ENCODE peak calls at places on chromosomes 4 and X, in four cellular contexts. One of them, this sample, is unnamed.

GRCh38 chrX:70026851-70027200 is 22.9 kb downstream of the AWAT2 start:
- DNase-seq in spleen: no peak
- DNase-seq in endodermal cell: no peak
- DNase-seq in ascending aorta: no peak
- DNase-seq in this sample: no peak

GRCh38 chr4:21885770-21886169 is 62.8 kb downstream of the KCNIP4 start:
- DNase-seq in spleen: no peak
- DNase-seq in endodermal cell: no peak
- DNase-seq in ascending aorta: no peak
- DNase-seq in this sample: no peak

GRCh38 chr4:85147481-85148076 is 181.1 kb upstream of the WDFY3 start:
- DNase-seq in ascending aorta: no peak
- DNase-seq in endodermal cell: peak; percentile 65
- DNase-seq in spleen: peak; percentile 71
- DNase-seq in this sample: no peak

GRCh38 chr4:141921293-141921692 is 284.9 kb downstream of the IL15 start:
- DNase-seq in ascending aorta: no peak
- DNase-seq in endodermal cell: no peak
- DNase-seq in spleen: no peak
- DNase-seq in this sample: no peak

GRCh38 chrX:13266641-13267420 is 53.0 kb downstream of the ATXN3L start:
- DNase-seq in ascending aorta: no peak
- DNase-seq in spleen: no peak
- DNase-seq in endodermal cell: no peak
- DNase-seq in this sample: no peak

GRCh38 chr4:73010789-73011628 is 58.5 kb downstream of the COX18 start:
- DNase-seq in ascending aorta: no peak
- DNase-seq in endodermal cell: no peak
- DNase-seq in spleen: no peak
- DNase-seq in this sample: no peak

GRCh38 chrX:99857455-99857854 is 552.6 kb downstream of the PCDH19 start:
- DNase-seq in spleen: no peak
- DNase-seq in ascending aorta: no peak
- DNase-seq in endodermal cell: no peak
- DNase-seq in this sample: no peak

GRCh38 chrX:8579602-8580001 is 115.0 kb downstream of the VCX3B start:
- DNase-seq in spleen: no peak
- DNase-seq in ascending aorta: no peak
- DNase-seq in endodermal cell: no peak
- DNase-seq in this sample: no peak

GRCh38 chr4:10077492-10078335 is 38.9 kb downstream of the WDR1 start:
- DNase-seq in spleen: no peak
- DNase-seq in ascending aorta: peak; percentile 63
- DNase-seq in endodermal cell: peak; percentile 49
- DNase-seq in this sample: no peak

GRCh38 chr4:5033266-5033945 is 14.1 kb upstream of the CYTL1 start:
- DNase-seq in ascending aorta: peak; percentile 72
- DNase-seq in spleen: peak; percentile 78
- DNase-seq in endodermal cell: no peak
- DNase-seq in this sample: no peak

GRCh38 chr4:1799364-1799996 is 6.4 kb downstream of the FGFR3 start:
- DNase-seq in endodermal cell: no peak
- DNase-seq in ascending aorta: no peak
- DNase-seq in spleen: no peak
- DNase-seq in this sample: no peak

GRCh38 chrX:10756365-10756915 is 136.1 kb upstream of the MID1 start:
- DNase-seq in endodermal cell: no peak
- DNase-seq in spleen: no peak
- DNase-seq in ascending aorta: no peak
- DNase-seq in this sample: no peak

GRCh38 chr4:173317003-173317402 is 17.2 kb downstream of the HMGB2 start:
- DNase-seq in spleen: no peak
- DNase-seq in endodermal cell: peak; percentile 72
- DNase-seq in ascending aorta: no peak
- DNase-seq in this sample: no peak

GRCh38 chrX:115642895-115643530 is 82.0 kb downstream of the PLS3 start:
- DNase-seq in ascending aorta: no peak
- DNase-seq in spleen: no peak
- DNase-seq in endodermal cell: peak; percentile 64
- DNase-seq in this sample: no peak

GRCh38 chrX:23883737-23884354 is 23.9 kb downstream of the APOO start:
- DNase-seq in endodermal cell: peak; percentile 67
- DNase-seq in spleen: no peak
- DNase-seq in ascending aorta: peak; percentile 58
- DNase-seq in this sample: no peak

GRCh38 chr4:88158360-88159136 is at the start of gene ABCG2:
- DNase-seq in ascending aorta: peak; percentile 64
- DNase-seq in spleen: peak; percentile 78
- DNase-seq in endodermal cell: peak; percentile 85
- DNase-seq in this sample: no peak

GRCh38 chrX:109843963-109844751 is 111.1 kb upstream of the ACSL4 start:
- DNase-seq in spleen: no peak
- DNase-seq in ascending aorta: no peak
- DNase-seq in endodermal cell: no peak
- DNase-seq in this sample: no peak

GRCh38 chr4:41060352-41061318 is 153.7 kb downstream of the APBB2 start:
- DNase-seq in spleen: no peak
- DNase-seq in ascending aorta: no peak
- DNase-seq in endodermal cell: no peak
- DNase-seq in this sample: no peak

GRCh38 chr4:66769436-66769835 is 775.9 kb downstream of the CENPC start:
- DNase-seq in endodermal cell: no peak
- DNase-seq in ascending aorta: no peak
- DNase-seq in spleen: no peak
- DNase-seq in this sample: no peak

GRCh38 chrX:152904151-152905080 is 6.5 kb downstream of the ZNF185 start:
- DNase-seq in ascending aorta: peak; percentile 75
- DNase-seq in spleen: peak; percentile 77
- DNase-seq in endodermal cell: peak; percentile 86
- DNase-seq in this sample: peak; percentile 7

GRCh38 chr4:109278594-109279031 is 23.8 kb downstream of the COL25A1 start:
- DNase-seq in ascending aorta: no peak
- DNase-seq in spleen: no peak
- DNase-seq in endodermal cell: no peak
- DNase-seq in this sample: no peak

GRCh38 chrX:95836517-95836916 is 848.1 kb upstream of the DIAPH2 start:
- DNase-seq in ascending aorta: no peak
- DNase-seq in endodermal cell: no peak
- DNase-seq in spleen: no peak
- DNase-seq in this sample: no peak

DNA sequence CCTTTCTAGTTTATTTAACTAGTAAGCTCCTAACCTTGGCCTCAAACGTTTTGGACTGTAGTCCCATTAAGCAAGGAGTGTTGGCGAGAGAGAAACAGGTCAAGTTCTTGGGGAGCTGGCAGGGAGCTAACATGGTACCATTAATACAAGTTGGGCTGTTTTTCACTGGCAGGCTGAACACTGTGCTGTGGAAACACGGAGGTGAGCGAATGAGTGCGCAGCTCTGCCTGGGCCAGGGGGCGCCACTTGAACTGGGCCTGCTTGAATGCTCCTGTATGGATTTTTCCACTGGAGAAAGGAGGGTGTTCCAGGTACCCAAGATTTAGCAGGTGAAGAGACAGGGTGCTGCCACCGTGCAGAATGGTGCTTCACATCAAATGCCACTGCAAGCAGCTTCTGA is 7.4 kb upstream of the SMS start:
- DNase-seq in spleen: no peak
- DNase-seq in ascending aorta: no peak
- DNase-seq in endodermal cell: peak; percentile 65
- DNase-seq in this sample: no peak
- TF ChIP-seq CTCF in spleen: no peak
- TF ChIP-seq CTCF in ascending aorta: no peak
- TF ChIP-seq CTCF in endodermal cell: peak; percentile 70
- TF ChIP-seq CTCF in this sample: no peak

GRCh38 chr4:7042697-7043464 is at the start of gene TADA2B:
- DNase-seq in spleen: peak; percentile 98
- DNase-seq in endodermal cell: peak; percentile 99
- DNase-seq in ascending aorta: peak; percentile 99
- DNase-seq in this sample: peak; percentile 95
- TF ChIP-seq CTCF in spleen: peak; percentile 77
- TF ChIP-seq CTCF in endodermal cell: peak; percentile 52
- TF ChIP-seq CTCF in ascending aorta: no peak
- TF ChIP-seq CTCF in this sample: no peak

GRCh38 chr4:123869517-123870282 is 473.1 kb downstream of the SPRY1 start:
- DNase-seq in ascending aorta: no peak
- DNase-seq in endodermal cell: no peak
- DNase-seq in spleen: no peak
- DNase-seq in this sample: no peak
- TF ChIP-seq CTCF in ascending aorta: no peak
- TF ChIP-seq CTCF in endodermal cell: no peak
- TF ChIP-seq CTCF in spleen: no peak
- TF ChIP-seq CTCF in this sample: no peak

DNA sequence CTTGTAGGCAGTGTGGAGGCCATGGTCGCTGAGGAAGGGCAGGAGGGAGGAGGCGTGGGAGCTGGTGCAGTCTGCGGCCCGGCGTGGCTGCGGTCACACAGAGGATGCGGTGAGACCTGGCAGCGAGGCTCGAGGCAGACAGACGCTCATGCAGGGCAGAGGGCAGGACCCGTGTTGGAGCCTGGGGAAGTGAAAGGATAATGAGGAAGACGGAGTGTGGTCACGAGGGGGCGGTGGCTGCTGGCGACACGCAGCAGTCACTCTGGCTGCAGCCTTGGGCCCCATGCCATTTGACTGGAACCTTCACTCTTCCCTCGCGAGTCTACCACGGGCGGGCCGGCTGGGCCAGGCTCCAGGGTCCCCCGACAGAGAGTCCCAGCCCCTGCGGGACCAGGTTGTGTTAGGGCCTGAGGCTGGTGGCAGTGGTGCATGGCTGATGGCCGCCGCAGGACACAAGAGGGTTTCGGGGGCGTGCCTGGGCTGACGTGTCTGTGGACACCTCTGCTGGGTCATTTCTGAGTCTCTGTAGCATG is 68.8 kb upstream of the HGFAC start:
- DNase-seq in ascending aorta: peak; percentile 80
- DNase-seq in endodermal cell: no peak
- DNase-seq in spleen: peak; percentile 89
- DNase-seq in this sample: no peak
- TF ChIP-seq CTCF in ascending aorta: no peak
- TF ChIP-seq CTCF in endodermal cell: no peak
- TF ChIP-seq CTCF in spleen: peak; percentile 24
- TF ChIP-seq CTCF in this sample: no peak

GRCh38 chr4:83054928-83055327 is 19.9 kb downstream of the COPS4 start:
- DNase-seq in spleen: no peak
- DNase-seq in endodermal cell: no peak
- DNase-seq in ascending aorta: no peak
- DNase-seq in this sample: no peak
- TF ChIP-seq CTCF in spleen: peak; percentile 31
- TF ChIP-seq CTCF in endodermal cell: peak; percentile 55
- TF ChIP-seq CTCF in ascending aorta: peak; percentile 8
- TF ChIP-seq CTCF in this sample: peak; percentile 61